ENCODE peak calls at places on chromosomes 13 and 19, in four cellular contexts. X is A549, T is H1, V is WTC11. Q is an unnamed sample.

GRCh38 chr13:48896312-48896711 is 79.4 kb upstream of the FNDC3A start:
- DNase-seq in X (peak), T (no peak), V (no peak), Q (no peak)

GRCh38 chr19:2462635-2463421 is 6.1 kb upstream of the LMNB2 start:
- DNase-seq in X (peak), T (peak), V (peak), Q (no peak)

GRCh38 chr19:36009220-36009619 is 607 bp upstream of the SYNE4 start:
- DNase-seq in X (peak), T (no peak), V (peak), Q (no peak)

GRCh38 chr19:15584541-15585115 is 30.4 kb upstream of the CYP4F8 start:
- DNase-seq in X (peak), T (peak), V (peak), Q (peak)

GRCh38 chr13:31090921-31091624 is 70.6 kb downstream of the HSPH1 start:
- DNase-seq in X (no peak), T (no peak), V (no peak), Q (no peak)

GRCh38 chr13:32033744-32034143 is 2.2 kb downstream of the FRY start:
- DNase-seq in X (no peak), T (no peak), V (no peak), Q (no peak)

GRCh38 chr13:36163809-36164308 is 32.7 kb upstream of the DCLK1 start:
- DNase-seq in X (no peak), T (no peak), V (no peak), Q (no peak)

GRCh38 chr13:100156786-100157185 is 67.9 kb downstream of the PCCA start:
- DNase-seq in X (no peak), T (no peak), V (no peak), Q (no peak)

GRCh38 chr13:98324105-98324504 is 147.0 kb upstream of the RNF113B start:
- DNase-seq in X (no peak), T (no peak), V (no peak), Q (no peak)

GRCh38 chr13:101514695-101515275 is 62.3 kb downstream of the ITGBL1 start:
- DNase-seq in X (peak), T (no peak), V (no peak), Q (peak)

DNA sequence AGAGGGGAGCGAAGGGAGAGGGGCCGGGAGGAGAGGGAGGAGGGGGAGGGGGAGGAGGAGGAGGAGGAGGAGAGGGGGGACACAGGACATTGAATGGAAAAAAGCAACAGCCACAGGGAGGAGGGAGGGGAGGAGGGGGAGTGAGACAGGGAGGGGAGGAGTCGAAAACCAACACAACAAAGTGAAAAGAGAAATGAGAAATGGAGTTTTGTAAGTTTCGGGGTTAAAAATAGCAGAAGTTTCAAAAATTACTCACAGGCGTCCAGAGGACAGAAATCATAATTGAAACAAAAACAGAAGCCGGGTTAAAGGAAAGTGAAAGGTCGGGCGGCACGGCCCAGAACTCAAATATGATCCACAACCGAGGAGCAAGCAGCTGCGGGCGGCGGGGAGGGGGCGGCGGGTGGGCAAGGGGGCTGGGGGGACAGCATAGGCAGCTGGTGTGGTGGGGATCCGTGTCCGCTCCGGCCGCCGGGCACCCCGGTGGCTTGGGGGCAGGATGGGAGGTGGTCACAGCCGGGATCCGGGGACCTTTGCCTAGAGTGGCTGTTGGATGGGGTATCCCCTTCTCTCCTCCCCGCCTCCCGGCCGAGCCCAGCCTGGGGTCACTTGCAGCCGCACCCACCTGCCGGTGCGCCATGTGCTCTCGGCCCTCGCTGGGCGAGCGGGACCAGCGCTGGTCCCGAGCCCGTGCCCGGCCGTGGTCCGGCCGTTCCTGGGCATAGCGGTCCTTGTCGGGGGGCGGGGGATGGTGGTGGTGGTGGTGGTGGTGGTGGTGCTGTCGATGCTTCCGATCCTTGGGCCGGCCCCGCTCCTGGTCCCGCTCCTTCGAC is 58.1 kb downstream of the IER2 start:
- DNase-seq in X (no peak), T (no peak), V (no peak), Q (no peak)
- TF ChIP-seq JUN in X (no peak), T (no peak), V (no peak), Q (no peak)

DNA sequence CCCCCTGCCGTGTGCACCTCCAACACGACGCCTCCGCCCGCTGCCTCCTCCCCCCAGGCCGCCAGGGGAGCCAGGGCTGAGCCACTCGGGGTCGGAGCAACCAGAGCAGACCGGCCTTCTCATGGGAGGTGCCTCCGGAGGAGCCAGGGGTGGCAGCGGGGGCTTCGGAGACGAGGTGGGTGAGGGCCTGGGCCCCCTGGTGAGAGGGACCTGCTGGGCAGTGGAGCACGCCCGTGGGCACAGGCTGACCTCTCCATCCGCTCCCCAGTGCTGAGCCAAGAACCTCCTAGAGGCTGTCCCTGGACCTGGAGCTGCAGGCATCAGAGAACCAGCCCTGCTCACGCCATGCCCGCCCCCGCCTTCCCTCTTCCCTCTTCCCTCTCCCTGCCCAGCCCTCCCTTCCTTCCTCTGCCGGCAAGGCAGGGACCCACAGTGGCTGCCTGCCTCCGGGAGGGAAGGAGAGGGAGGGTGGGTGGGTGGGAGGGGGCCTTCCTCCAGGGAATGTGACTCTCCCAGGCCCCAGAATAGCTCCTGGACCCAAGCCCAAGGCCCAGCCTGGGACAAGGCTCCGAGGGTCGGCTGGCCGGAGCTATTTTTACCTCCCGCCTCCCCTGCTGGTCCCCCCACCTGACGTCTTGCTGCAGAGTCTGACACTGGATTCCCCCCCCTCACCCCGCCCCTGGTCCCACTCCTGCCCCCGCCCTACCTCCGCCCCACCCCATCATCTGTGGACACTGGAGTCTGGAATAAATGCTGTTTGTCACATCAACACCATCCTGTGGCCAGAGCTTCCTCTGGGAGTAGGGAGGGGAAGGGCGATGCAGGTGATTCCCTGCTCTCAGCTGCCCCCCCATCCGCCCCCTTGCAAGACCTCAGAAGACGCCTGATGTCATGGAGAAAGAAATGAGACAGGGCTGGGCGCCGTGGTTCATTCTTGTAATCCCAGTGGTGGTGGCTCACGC is 12.0 kb downstream of the BCAM start:
- DNase-seq in X (no peak), T (no peak), V (no peak), Q (no peak)
- TF ChIP-seq JUN in X (no peak), T (no peak), V (no peak), Q (no peak)

DNA sequence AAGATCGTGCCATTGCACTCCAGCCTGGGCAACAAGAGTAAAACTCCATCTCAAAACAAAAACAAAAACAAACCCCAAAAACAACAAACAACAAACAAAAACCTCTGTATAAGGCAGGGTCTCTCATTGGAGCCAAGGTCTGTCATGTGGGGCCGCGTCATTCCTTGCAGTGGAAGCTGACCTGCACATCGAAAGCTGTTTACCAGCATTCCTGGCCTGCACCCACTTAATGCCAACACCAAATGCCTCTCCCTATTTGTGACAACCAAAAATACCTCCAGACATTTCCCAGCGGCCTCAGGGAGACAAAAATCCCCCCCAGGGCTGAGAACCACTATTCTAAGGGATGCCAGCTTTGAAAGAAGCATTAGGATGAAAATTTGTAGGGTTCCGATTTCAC is 1.2 kb downstream of the CPAMD8 start:
- DNase-seq in X (no peak), T (no peak), V (no peak), Q (no peak)
- TF ChIP-seq JUN in X (no peak), T (no peak), V (no peak), Q (no peak)

DNA sequence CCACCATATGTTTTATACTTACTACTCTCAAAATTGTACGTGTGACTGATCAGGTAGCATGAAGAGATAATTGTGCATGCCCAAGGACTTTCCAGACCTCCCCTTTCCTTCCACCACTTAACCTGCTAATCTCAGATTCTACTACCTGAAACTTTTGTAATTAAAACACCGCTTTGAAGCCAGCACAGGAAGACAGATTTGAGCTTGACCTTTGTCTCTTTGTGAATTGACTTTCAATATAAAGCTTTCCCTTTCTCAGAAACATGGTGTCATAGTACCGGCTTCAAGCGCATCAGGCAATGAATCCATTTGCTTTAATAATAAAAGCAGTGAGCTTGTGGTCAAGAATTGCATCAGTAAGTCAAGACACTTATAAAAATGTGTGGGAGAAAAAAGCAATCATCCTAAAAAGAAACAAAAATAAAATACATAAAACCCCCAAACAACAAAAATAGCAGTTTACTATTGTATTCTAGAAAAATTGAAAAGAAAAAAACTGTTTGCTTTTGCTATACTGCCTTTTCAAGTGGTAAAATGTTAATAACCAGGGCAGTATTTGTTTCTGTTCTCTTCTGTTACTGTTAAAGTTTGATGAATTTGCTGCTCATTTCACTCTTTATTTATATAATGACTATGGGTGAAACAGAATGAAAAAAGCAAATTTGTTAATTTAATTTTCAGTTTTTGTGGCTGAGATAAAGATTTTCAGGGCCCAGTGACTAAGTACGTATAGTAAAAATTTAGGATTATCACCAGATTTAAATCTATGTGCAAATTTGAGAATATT is 2075.3 kb downstream of the PCDH9 start:
- DNase-seq in X (no peak), T (no peak), V (no peak), Q (no peak)
- TF ChIP-seq JUN in X (no peak), T (no peak), V (no peak), Q (no peak)

GRCh38 chr19:1161716-1162115 is 12.4 kb downstream of the SBNO2 start:
- DNase-seq in X (peak), T (no peak), V (no peak), Q (peak)
- TF ChIP-seq JUN in X (peak), T (no peak), V (no peak), Q (no peak)

DNA sequence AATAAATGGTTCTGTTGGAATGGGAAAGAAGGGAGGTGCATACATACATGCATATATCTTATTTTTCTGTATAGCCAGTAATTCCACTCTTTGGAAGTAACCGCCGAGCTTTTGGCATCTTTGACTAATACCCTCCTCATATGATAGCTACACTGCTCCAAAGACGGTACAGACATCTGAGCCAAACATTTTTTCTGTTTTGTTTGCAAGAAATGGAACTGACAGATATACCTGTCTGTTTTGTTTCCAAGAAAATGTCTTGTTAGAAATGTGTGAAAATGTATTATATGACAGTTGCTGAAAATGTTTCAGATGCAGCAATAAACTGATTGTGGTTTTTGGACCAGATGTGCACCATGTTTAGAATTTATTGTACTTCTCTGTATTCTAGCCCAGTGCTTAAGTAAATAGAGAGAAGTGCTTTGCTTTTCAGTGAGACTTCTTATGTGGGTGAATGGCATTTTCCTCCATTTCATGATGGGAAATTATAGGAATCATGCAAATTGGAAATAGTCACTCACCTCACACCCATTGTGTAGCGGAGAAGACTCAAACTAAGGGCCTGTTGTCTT is 396.9 kb downstream of the KCNRG start:
- DNase-seq in X (no peak), T (no peak), V (no peak), Q (no peak)
- TF ChIP-seq JUN in X (no peak), T (no peak), V (no peak), Q (no peak)

GRCh38 chr13:22275393-22275792 is 604.5 kb downstream of the FGF9 start:
- DNase-seq in X (no peak), T (no peak), V (no peak), Q (no peak)

DNA sequence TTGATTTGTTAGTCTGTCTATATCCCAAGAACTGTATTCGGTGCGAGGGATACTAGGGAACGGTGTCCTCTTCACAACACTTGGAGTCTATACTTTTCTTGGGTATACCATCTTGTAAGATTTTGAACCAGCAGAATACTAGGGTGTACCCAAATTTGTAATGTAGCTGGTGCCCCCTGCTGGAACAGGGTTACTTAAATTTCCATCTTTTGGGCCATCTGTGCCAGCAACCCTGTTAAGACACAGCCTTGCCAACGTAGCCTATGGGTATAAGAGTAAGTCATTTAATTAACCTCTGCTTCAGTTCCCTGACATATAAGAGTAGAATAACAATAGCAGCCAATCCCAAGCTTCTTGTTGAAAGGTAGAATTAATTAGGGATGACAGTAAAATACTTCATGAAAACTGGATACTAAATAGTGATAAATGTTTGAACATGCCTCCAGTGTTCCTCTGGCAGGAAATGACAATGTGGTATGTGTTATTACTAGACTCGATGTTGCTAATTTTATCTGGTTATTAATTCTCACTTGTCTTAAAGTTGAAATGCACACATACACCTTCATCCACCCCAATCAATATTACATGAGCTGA is 607.6 kb downstream of the FGF9 start:
- DNase-seq in X (peak), T (peak), V (peak), Q (no peak)
- TF ChIP-seq JUN in X (no peak), T (no peak), V (no peak), Q (no peak)

GRCh38 chr19:10416380-10417257 is 3.7 kb upstream of the PDE4A start:
- DNase-seq in X (peak), T (peak), V (peak), Q (peak)

GRCh38 chr19:10419200-10419645 is 1.1 kb upstream of the PDE4A start:
- DNase-seq in X (peak), T (no peak), V (no peak), Q (peak)

GRCh38 chr19:10419646-10420443 is 493 bp upstream of the PDE4A start:
- DNase-seq in X (peak), T (peak), V (peak), Q (peak)

GRCh38 chr19:10417598-10418280 is 2.6 kb upstream of the PDE4A start:
- DNase-seq in X (no peak), T (no peak), V (peak), Q (peak)

GRCh38 chr19:10418281-10419199 is 1.8 kb upstream of the PDE4A start:
- DNase-seq in X (peak), T (no peak), V (peak), Q (peak)
- TF ChIP-seq JUN in X (no peak), T (no peak), V (no peak), Q (no peak)

Q was measured in K562.